ENCODE peak calls at places on chromosomes 16 and 17, in seven cellular contexts. One of them, this sample, is unnamed.

GRCh38 chr16:11319529-11320146 is 25.6 kb upstream of the RMI2 start:
- DNase-seq in OCI-M1: no peak
- DNase-seq in left ventricle myocardium inferior: no peak
- DNase-seq in HFFc6: no peak
- DNase-seq in hepatic stellate cell: no peak
- DNase-seq in heart right ventricle: no peak
- DNase-seq in COR-L47: no peak
- DNase-seq in this sample: no peak

GRCh38 chr17:6374761-6375312 is 60.1 kb downstream of the AIPL1 start:
- DNase-seq in OCI-M1: no peak
- DNase-seq in heart right ventricle: no peak
- DNase-seq in left ventricle myocardium inferior: no peak
- DNase-seq in HFFc6: peak; percentile 8
- DNase-seq in hepatic stellate cell: no peak
- DNase-seq in COR-L47: no peak
- DNase-seq in this sample: no peak

GRCh38 chr17:7858487-7858832 is 657 bp downstream of the CYB5D1 start:
- DNase-seq in left ventricle myocardium inferior: peak; percentile 44
- DNase-seq in COR-L47: no peak
- DNase-seq in heart right ventricle: peak; percentile 46
- DNase-seq in hepatic stellate cell: no peak
- DNase-seq in OCI-M1: peak; percentile 74
- DNase-seq in HFFc6: peak; percentile 66
- DNase-seq in this sample: peak; percentile 54

GRCh38 chr17:32355649-32356377 is 5.9 kb downstream of the ZNF207 start:
- DNase-seq in hepatic stellate cell: no peak
- DNase-seq in left ventricle myocardium inferior: no peak
- DNase-seq in COR-L47: no peak
- DNase-seq in heart right ventricle: no peak
- DNase-seq in HFFc6: no peak
- DNase-seq in OCI-M1: no peak
- DNase-seq in this sample: no peak

GRCh38 chr16:2019500-2019899 is at the start of gene NPW:
- DNase-seq in COR-L47: no peak
- DNase-seq in OCI-M1: no peak
- DNase-seq in left ventricle myocardium inferior: no peak
- DNase-seq in heart right ventricle: no peak
- DNase-seq in hepatic stellate cell: no peak
- DNase-seq in HFFc6: no peak
- DNase-seq in this sample: no peak

GRCh38 chr17:1958134-1958881 is 66.8 kb downstream of the RTN4RL1 start:
- DNase-seq in HFFc6: no peak
- DNase-seq in heart right ventricle: no peak
- DNase-seq in left ventricle myocardium inferior: no peak
- DNase-seq in COR-L47: no peak
- DNase-seq in hepatic stellate cell: peak; percentile 42
- DNase-seq in OCI-M1: no peak
- DNase-seq in this sample: no peak

GRCh38 chr16:20610192-20610891 is 34.2 kb upstream of the ACSM2B start:
- DNase-seq in left ventricle myocardium inferior: no peak
- DNase-seq in OCI-M1: peak; percentile 20
- DNase-seq in heart right ventricle: no peak
- DNase-seq in COR-L47: no peak
- DNase-seq in HFFc6: no peak
- DNase-seq in hepatic stellate cell: no peak
- DNase-seq in this sample: no peak

GRCh38 chr17:44438634-44439033 is 49.2 kb upstream of the ITGA2B start:
- DNase-seq in OCI-M1: no peak
- DNase-seq in COR-L47: no peak
- DNase-seq in heart right ventricle: peak; percentile 5
- DNase-seq in HFFc6: no peak
- DNase-seq in hepatic stellate cell: no peak
- DNase-seq in left ventricle myocardium inferior: no peak
- DNase-seq in this sample: no peak

GRCh38 chr17:81934098-81934757 is 2.9 kb downstream of the PYCR1 start:
- DNase-seq in left ventricle myocardium inferior: no peak
- DNase-seq in OCI-M1: no peak
- DNase-seq in heart right ventricle: no peak
- DNase-seq in HFFc6: no peak
- DNase-seq in hepatic stellate cell: no peak
- DNase-seq in COR-L47: no peak
- DNase-seq in this sample: peak; percentile 21

This sample was measured in ovary.